ENCODE peak calls at places on chromosomes 12 and 14, in seven cellular contexts. One of them, this sample, is unnamed. For H3K27me3, the result is how much of the 10 kb centered on the place peaks cover.

GRCh38 chr14:51224551-51224950 is 15.5 kb upstream of the TMX1 start:
- DNase-seq in heart right ventricle: no peak
- DNase-seq in left lung: no peak
- DNase-seq in tibial nerve: no peak
- DNase-seq in neuronal stem cell: no peak
- DNase-seq in esophagus squamous epithelium: no peak
- DNase-seq in PC-3: no peak
- DNase-seq in this sample: no peak

GRCh38 chr12:113162102-113163029 is 12.8 kb downstream of the CFAP73 start:
- DNase-seq in heart right ventricle: no peak
- DNase-seq in neuronal stem cell: no peak
- DNase-seq in tibial nerve: no peak
- DNase-seq in PC-3: peak
- DNase-seq in esophagus squamous epithelium: no peak
- DNase-seq in left lung: no peak
- DNase-seq in this sample: no peak

GRCh38 chr12:116002890-116003536 is 274.5 kb downstream of the MED13L start:
- DNase-seq in tibial nerve: no peak
- DNase-seq in left lung: no peak
- DNase-seq in heart right ventricle: no peak
- DNase-seq in PC-3: no peak
- DNase-seq in neuronal stem cell: no peak
- DNase-seq in esophagus squamous epithelium: no peak
- DNase-seq in this sample: no peak

GRCh38 chr12:53025250-53025649 is 19.0 kb downstream of the EIF4B start:
- DNase-seq in tibial nerve: no peak
- DNase-seq in left lung: no peak
- DNase-seq in heart right ventricle: no peak
- DNase-seq in esophagus squamous epithelium: no peak
- DNase-seq in neuronal stem cell: no peak
- DNase-seq in PC-3: no peak
- DNase-seq in this sample: no peak

GRCh38 chr12:65334534-65334933 is 56.1 kb downstream of the MSRB3 start:
- DNase-seq in neuronal stem cell: no peak
- DNase-seq in heart right ventricle: peak
- DNase-seq in esophagus squamous epithelium: no peak
- DNase-seq in PC-3: no peak
- DNase-seq in left lung: no peak
- DNase-seq in tibial nerve: no peak
- DNase-seq in this sample: no peak

GRCh38 chr12:45122776-45123380 is 72.0 kb upstream of the DBX2 start:
- DNase-seq in PC-3: peak
- DNase-seq in neuronal stem cell: peak
- DNase-seq in esophagus squamous epithelium: no peak
- DNase-seq in heart right ventricle: no peak
- DNase-seq in left lung: no peak
- DNase-seq in tibial nerve: no peak
- DNase-seq in this sample: no peak

GRCh38 chr14:99257673-99258221 is 14.2 kb downstream of the BCL11B start:
- DNase-seq in neuronal stem cell: no peak
- DNase-seq in left lung: peak
- DNase-seq in PC-3: no peak
- DNase-seq in esophagus squamous epithelium: no peak
- DNase-seq in tibial nerve: no peak
- DNase-seq in heart right ventricle: no peak
- DNase-seq in this sample: no peak

GRCh38 chr14:87255046-87255445 is 737.9 kb downstream of the GALC start:
- DNase-seq in PC-3: no peak
- DNase-seq in neuronal stem cell: no peak
- DNase-seq in left lung: no peak
- DNase-seq in esophagus squamous epithelium: no peak
- DNase-seq in tibial nerve: no peak
- DNase-seq in heart right ventricle: no peak
- DNase-seq in this sample: no peak

GRCh38 chr12:59036973-59037807 is 116.9 kb upstream of the LRIG3 start:
- DNase-seq in esophagus squamous epithelium: no peak
- DNase-seq in neuronal stem cell: no peak
- DNase-seq in PC-3: no peak
- DNase-seq in left lung: no peak
- DNase-seq in heart right ventricle: no peak
- DNase-seq in tibial nerve: no peak
- DNase-seq in this sample: no peak

GRCh38 chr12:14540801-14541462 is 26.8 kb downstream of the PLBD1 start:
- DNase-seq in heart right ventricle: no peak
- DNase-seq in PC-3: peak
- DNase-seq in tibial nerve: no peak
- DNase-seq in neuronal stem cell: no peak
- DNase-seq in left lung: no peak
- DNase-seq in esophagus squamous epithelium: no peak
- DNase-seq in this sample: no peak

GRCh38 chr14:89586258-89587127 is 169.5 kb upstream of the FOXN3 start:
- DNase-seq in tibial nerve: no peak
- DNase-seq in neuronal stem cell: no peak
- DNase-seq in esophagus squamous epithelium: no peak
- DNase-seq in heart right ventricle: no peak
- DNase-seq in PC-3: no peak
- DNase-seq in left lung: no peak
- DNase-seq in this sample: no peak

GRCh38 chr14:56579345-56580316 is at the start of gene TMEM260:
- DNase-seq in neuronal stem cell: peak
- DNase-seq in tibial nerve: peak
- DNase-seq in esophagus squamous epithelium: peak
- DNase-seq in PC-3: peak
- DNase-seq in heart right ventricle: peak
- DNase-seq in left lung: peak
- DNase-seq in this sample: peak

GRCh38 chr12:41034686-41035085 is 153.4 kb upstream of the PDZRN4 start:
- DNase-seq in tibial nerve: no peak
- DNase-seq in heart right ventricle: no peak
- DNase-seq in esophagus squamous epithelium: no peak
- DNase-seq in left lung: no peak
- DNase-seq in neuronal stem cell: no peak
- DNase-seq in PC-3: no peak
- DNase-seq in this sample: no peak

GRCh38 chr12:46260153-46260912 is 8.5 kb downstream of the SLC38A1 start:
- DNase-seq in left lung: no peak
- DNase-seq in esophagus squamous epithelium: no peak
- DNase-seq in PC-3: peak
- DNase-seq in tibial nerve: no peak
- DNase-seq in heart right ventricle: no peak
- DNase-seq in neuronal stem cell: no peak
- DNase-seq in this sample: no peak

GRCh38 chr12:57242691-57243454 is 8.1 kb downstream of the STAC3 start:
- DNase-seq in esophagus squamous epithelium: no peak
- DNase-seq in left lung: peak
- DNase-seq in tibial nerve: no peak
- DNase-seq in neuronal stem cell: peak
- DNase-seq in heart right ventricle: peak
- DNase-seq in PC-3: peak
- DNase-seq in this sample: peak

GRCh38 chr12:6724409-6724797 is 557 bp downstream of the COPS7A start:
- DNase-seq in left lung: no peak
- DNase-seq in heart right ventricle: peak
- DNase-seq in neuronal stem cell: no peak
- DNase-seq in tibial nerve: no peak
- DNase-seq in esophagus squamous epithelium: no peak
- DNase-seq in PC-3: peak
- DNase-seq in this sample: peak

GRCh38 chr14:94771191-94771905 is 1.4 kb upstream of the GSC start:
- DNase-seq in heart right ventricle: no peak
- DNase-seq in left lung: no peak
- DNase-seq in PC-3: no peak
- DNase-seq in tibial nerve: no peak
- DNase-seq in neuronal stem cell: no peak
- DNase-seq in esophagus squamous epithelium: no peak
- DNase-seq in this sample: no peak
- H3K27me3 ChIP-seq in heart right ventricle: half or more
- H3K27me3 ChIP-seq in left lung: half or more
- H3K27me3 ChIP-seq in PC-3: under half
- H3K27me3 ChIP-seq in tibial nerve: under half
- H3K27me3 ChIP-seq in neuronal stem cell: half or more
- H3K27me3 ChIP-seq in esophagus squamous epithelium: under half
- H3K27me3 ChIP-seq in this sample: under half

GRCh38 chr14:100547633-100548294 is 39.5 kb downstream of the BEGAIN start:
- DNase-seq in esophagus squamous epithelium: no peak
- DNase-seq in neuronal stem cell: no peak
- DNase-seq in PC-3: peak
- DNase-seq in heart right ventricle: peak
- DNase-seq in tibial nerve: no peak
- DNase-seq in left lung: peak
- DNase-seq in this sample: peak
- H3K27ac ChIP-seq in esophagus squamous epithelium: peak
- H3K27ac ChIP-seq in neuronal stem cell: no peak
- H3K27ac ChIP-seq in PC-3: peak
- H3K27ac ChIP-seq in heart right ventricle: no peak
- H3K27ac ChIP-seq in tibial nerve: peak
- H3K27ac ChIP-seq in left lung: peak
- H3K27ac ChIP-seq in this sample: peak

GRCh38 chr14:69770559-69770958 is 3.6 kb downstream of the SRSF5 start:
- DNase-seq in heart right ventricle: no peak
- DNase-seq in left lung: no peak
- DNase-seq in neuronal stem cell: no peak
- DNase-seq in PC-3: no peak
- DNase-seq in tibial nerve: no peak
- DNase-seq in esophagus squamous epithelium: no peak
- DNase-seq in this sample: no peak
- H3K27me3 ChIP-seq in heart right ventricle: under half
- H3K27me3 ChIP-seq in left lung: under half
- H3K27me3 ChIP-seq in neuronal stem cell: under half
- H3K27me3 ChIP-seq in PC-3: under half
- H3K27me3 ChIP-seq in tibial nerve: under half
- H3K27me3 ChIP-seq in esophagus squamous epithelium: under half
- H3K27me3 ChIP-seq in this sample: under half

DNA sequence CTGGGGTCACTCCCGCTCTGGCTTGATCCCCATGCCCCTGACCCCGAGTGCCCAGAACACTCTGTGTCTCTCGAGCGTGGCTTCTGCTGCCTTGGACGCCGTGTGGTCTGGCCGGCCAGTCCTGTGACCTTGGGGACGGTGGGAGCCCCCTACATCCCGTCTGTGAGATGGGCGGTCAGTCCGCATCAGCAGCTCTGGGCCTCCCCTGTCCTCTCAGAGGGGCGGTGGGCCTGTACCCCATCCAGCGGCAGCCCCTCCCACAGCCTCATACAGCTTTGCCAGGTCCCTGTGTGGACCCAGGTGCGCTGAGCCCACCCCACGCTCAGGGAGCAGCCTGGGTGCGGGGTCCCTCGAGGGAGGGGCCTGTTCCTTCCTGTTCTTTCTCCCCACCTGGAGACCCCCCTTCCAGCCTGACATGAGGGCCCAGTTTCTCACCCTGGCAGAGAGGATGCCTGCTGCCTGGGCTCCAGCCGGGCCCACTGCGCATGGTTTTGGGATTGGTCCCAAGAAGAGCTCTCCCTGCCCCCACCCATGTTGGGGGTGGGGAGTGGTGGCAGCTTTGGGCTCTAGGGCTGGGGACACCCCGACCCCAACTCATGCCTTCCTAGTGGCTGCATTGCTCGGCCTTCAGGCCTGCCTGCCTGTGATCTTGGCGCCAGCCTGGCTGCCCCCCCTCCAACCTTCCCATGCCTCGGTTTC is 1.5 kb downstream of the MTA1 start:
- DNase-seq in neuronal stem cell: no peak
- DNase-seq in heart right ventricle: no peak
- DNase-seq in left lung: peak
- DNase-seq in PC-3: no peak
- DNase-seq in esophagus squamous epithelium: no peak
- DNase-seq in tibial nerve: no peak
- DNase-seq in this sample: no peak
- H3K27ac ChIP-seq in neuronal stem cell: no peak
- H3K27ac ChIP-seq in heart right ventricle: peak
- H3K27ac ChIP-seq in left lung: peak
- H3K27ac ChIP-seq in PC-3: no peak
- H3K27ac ChIP-seq in esophagus squamous epithelium: peak
- H3K27ac ChIP-seq in tibial nerve: peak
- H3K27ac ChIP-seq in this sample: no peak

GRCh38 chr12:93569656-93570551 is 2.6 kb upstream of the SOCS2 start:
- DNase-seq in PC-3: peak
- DNase-seq in neuronal stem cell: peak
- DNase-seq in left lung: peak
- DNase-seq in esophagus squamous epithelium: peak
- DNase-seq in heart right ventricle: peak
- DNase-seq in tibial nerve: peak
- DNase-seq in this sample: peak
- H3K27me3 ChIP-seq in PC-3: under half
- H3K27me3 ChIP-seq in neuronal stem cell: under half
- H3K27me3 ChIP-seq in left lung: under half
- H3K27me3 ChIP-seq in esophagus squamous epithelium: under half
- H3K27me3 ChIP-seq in heart right ventricle: under half
- H3K27me3 ChIP-seq in tibial nerve: under half
- H3K27me3 ChIP-seq in this sample: under half

GRCh38 chr12:99914206-99914605 is 70.5 kb downstream of the ANKS1B start:
- DNase-seq in heart right ventricle: no peak
- DNase-seq in esophagus squamous epithelium: no peak
- DNase-seq in neuronal stem cell: no peak
- DNase-seq in left lung: no peak
- DNase-seq in tibial nerve: no peak
- DNase-seq in PC-3: no peak
- DNase-seq in this sample: no peak
- H3K27ac ChIP-seq in heart right ventricle: no peak
- H3K27ac ChIP-seq in esophagus squamous epithelium: no peak
- H3K27ac ChIP-seq in neuronal stem cell: no peak
- H3K27ac ChIP-seq in left lung: no peak
- H3K27ac ChIP-seq in tibial nerve: no peak
- H3K27ac ChIP-seq in PC-3: peak
- H3K27ac ChIP-seq in this sample: no peak

GRCh38 chr14:64867182-64867581 is 12.5 kb downstream of the SPTB start:
- DNase-seq in neuronal stem cell: no peak
- DNase-seq in tibial nerve: no peak
- DNase-seq in esophagus squamous epithelium: no peak
- DNase-seq in PC-3: no peak
- DNase-seq in heart right ventricle: no peak
- DNase-seq in left lung: no peak
- DNase-seq in this sample: no peak
- H3K27me3 ChIP-seq in neuronal stem cell: under half
- H3K27me3 ChIP-seq in tibial nerve: under half
- H3K27me3 ChIP-seq in esophagus squamous epithelium: under half
- H3K27me3 ChIP-seq in PC-3: half or more
- H3K27me3 ChIP-seq in heart right ventricle: under half
- H3K27me3 ChIP-seq in left lung: under half
- H3K27me3 ChIP-seq in this sample: under half